ENCODE peak calls at places on chromosome 14, in ten cellular contexts. One of them, this sample, is unnamed.
A peak's percentile ranks its signal among the peaks of the same experiment; 100 is the strongest.

GRCh38 chr14:56175773-56176172 is 57.6 kb downstream of the PELI2 start:
- ATAC-seq in heart left ventricle: no peak
- ATAC-seq in HepG2: no peak
- ATAC-seq in psoas muscle: no peak
- ATAC-seq in HCT116: no peak
- ATAC-seq in heart right ventricle: no peak
- ATAC-seq in gastrocnemius medialis: no peak
- ATAC-seq in lower lobe of right lung: no peak
- ATAC-seq in K562: no peak
- ATAC-seq in left lung: no peak
- ATAC-seq in this sample: no peak

GRCh38 chr14:61421212-61421923 is 100.0 kb downstream of the PRKCH start:
- ATAC-seq in K562: no peak
- ATAC-seq in heart left ventricle: no peak
- ATAC-seq in lower lobe of right lung: peak; percentile 15
- ATAC-seq in HepG2: no peak
- ATAC-seq in left lung: peak; percentile 22
- ATAC-seq in HCT116: no peak
- ATAC-seq in psoas muscle: no peak
- ATAC-seq in heart right ventricle: no peak
- ATAC-seq in gastrocnemius medialis: no peak
- ATAC-seq in this sample: no peak

GRCh38 chr14:73392329-73393257 is 65.8 kb downstream of the NUMB start:
- ATAC-seq in HCT116: no peak
- ATAC-seq in gastrocnemius medialis: no peak
- ATAC-seq in K562: no peak
- ATAC-seq in heart left ventricle: no peak
- ATAC-seq in heart right ventricle: no peak
- ATAC-seq in left lung: no peak
- ATAC-seq in HepG2: no peak
- ATAC-seq in psoas muscle: no peak
- ATAC-seq in lower lobe of right lung: no peak
- ATAC-seq in this sample: no peak

GRCh38 chr14:88804477-88804876 is 11.7 kb upstream of the EML5 start:
- ATAC-seq in gastrocnemius medialis: no peak
- ATAC-seq in heart left ventricle: no peak
- ATAC-seq in HepG2: no peak
- ATAC-seq in psoas muscle: no peak
- ATAC-seq in heart right ventricle: no peak
- ATAC-seq in lower lobe of right lung: no peak
- ATAC-seq in HCT116: no peak
- ATAC-seq in left lung: no peak
- ATAC-seq in K562: no peak
- ATAC-seq in this sample: no peak

GRCh38 chr14:72925815-72926291 is 411 bp upstream of the DCAF4 start:
- ATAC-seq in left lung: peak; percentile 32
- ATAC-seq in lower lobe of right lung: peak; percentile 46
- ATAC-seq in HepG2: peak; percentile 68
- ATAC-seq in HCT116: peak; percentile 1
- ATAC-seq in heart right ventricle: peak; percentile 43
- ATAC-seq in gastrocnemius medialis: peak; percentile 26
- ATAC-seq in heart left ventricle: no peak
- ATAC-seq in psoas muscle: peak; percentile 22
- ATAC-seq in K562: peak; percentile 54
- ATAC-seq in this sample: peak; percentile 51

GRCh38 chr14:29749327-29749726 is 178.3 kb downstream of the PRKD1 start:
- ATAC-seq in left lung: no peak
- ATAC-seq in K562: no peak
- ATAC-seq in psoas muscle: no peak
- ATAC-seq in heart left ventricle: no peak
- ATAC-seq in HCT116: no peak
- ATAC-seq in gastrocnemius medialis: no peak
- ATAC-seq in lower lobe of right lung: no peak
- ATAC-seq in heart right ventricle: peak; percentile 32
- ATAC-seq in HepG2: no peak
- ATAC-seq in this sample: no peak

GRCh38 chr14:77181124-77181602 is 435 bp upstream of the TMEM63C start:
- ATAC-seq in psoas muscle: no peak
- ATAC-seq in HepG2: peak; percentile 8
- ATAC-seq in gastrocnemius medialis: no peak
- ATAC-seq in K562: no peak
- ATAC-seq in heart right ventricle: no peak
- ATAC-seq in left lung: peak; percentile 15
- ATAC-seq in HCT116: peak; percentile 65
- ATAC-seq in heart left ventricle: no peak
- ATAC-seq in lower lobe of right lung: peak; percentile 20
- ATAC-seq in this sample: no peak

GRCh38 chr14:22268875-22269274 is 320.1 kb downstream of the DAD1 start:
- ATAC-seq in left lung: no peak
- ATAC-seq in lower lobe of right lung: peak; percentile 18
- ATAC-seq in heart right ventricle: no peak
- ATAC-seq in K562: no peak
- ATAC-seq in psoas muscle: no peak
- ATAC-seq in gastrocnemius medialis: no peak
- ATAC-seq in heart left ventricle: no peak
- ATAC-seq in HCT116: no peak
- ATAC-seq in HepG2: no peak
- ATAC-seq in this sample: no peak

DNA sequence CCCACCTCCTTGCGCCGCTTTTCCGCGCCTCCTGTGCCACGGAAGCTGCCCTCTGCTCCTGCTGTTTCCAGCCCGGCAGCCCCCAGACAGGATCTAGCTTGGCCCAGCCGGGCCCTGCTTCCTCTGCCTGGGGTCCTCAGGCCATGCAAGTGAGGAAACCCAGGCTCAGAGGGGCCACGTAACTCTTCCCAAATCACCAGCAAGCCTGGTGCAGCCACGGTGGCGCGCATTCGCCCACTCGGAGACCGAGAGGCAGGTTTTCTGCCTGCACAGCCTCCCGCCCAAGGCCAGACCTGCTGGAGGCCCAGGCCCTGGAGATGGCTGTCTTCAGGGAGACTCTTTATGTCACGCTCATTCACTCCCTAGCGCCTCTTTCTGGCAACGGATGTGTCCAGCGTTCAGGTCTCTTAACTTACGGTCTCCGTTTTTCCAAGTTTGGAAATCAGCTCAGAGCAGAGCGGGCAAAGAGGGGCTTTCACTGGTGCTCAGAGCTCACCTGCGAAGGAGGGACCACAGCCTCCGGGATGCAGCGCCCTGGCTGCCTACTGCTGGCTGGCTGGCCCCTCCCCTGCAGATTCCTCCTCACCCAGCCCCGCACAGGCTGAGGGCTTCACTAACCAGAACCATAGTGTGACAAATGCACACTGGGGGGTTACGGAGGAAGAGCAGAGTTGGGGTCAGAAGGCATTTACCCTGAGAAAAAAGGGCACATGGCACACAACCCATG is 20.6 kb upstream of the CEP170B start:
- ATAC-seq in gastrocnemius medialis: no peak
- ATAC-seq in HepG2: peak; percentile 31
- ATAC-seq in K562: peak; percentile 52
- ATAC-seq in HCT116: no peak
- ATAC-seq in heart right ventricle: peak; percentile 51
- ATAC-seq in left lung: peak; percentile 30
- ATAC-seq in lower lobe of right lung: peak; percentile 28
- ATAC-seq in psoas muscle: no peak
- ATAC-seq in heart left ventricle: peak; percentile 33
- ATAC-seq in this sample: no peak
- H3K27me3 ChIP-seq in gastrocnemius medialis: peaks cover 37% of the 10 kb centered on the region
- H3K27me3 ChIP-seq in HepG2: no peaks in the 10 kb centered on the region
- H3K27me3 ChIP-seq in K562: peaks cover 17% of the 10 kb centered on the region
- H3K27me3 ChIP-seq in HCT116: no peaks in the 10 kb centered on the region
- H3K27me3 ChIP-seq in heart right ventricle: peaks cover 8% of the 10 kb centered on the region
- H3K27me3 ChIP-seq in left lung: peaks cover 37% of the 10 kb centered on the region
- H3K27me3 ChIP-seq in lower lobe of right lung: peaks cover 46% of the 10 kb centered on the region
- H3K27me3 ChIP-seq in psoas muscle: peaks cover 8% of the 10 kb centered on the region
- H3K27me3 ChIP-seq in heart left ventricle: peaks cover 66% of the 10 kb centered on the region
- H3K27me3 ChIP-seq in this sample: peaks cover 59% of the 10 kb centered on the region

DNA sequence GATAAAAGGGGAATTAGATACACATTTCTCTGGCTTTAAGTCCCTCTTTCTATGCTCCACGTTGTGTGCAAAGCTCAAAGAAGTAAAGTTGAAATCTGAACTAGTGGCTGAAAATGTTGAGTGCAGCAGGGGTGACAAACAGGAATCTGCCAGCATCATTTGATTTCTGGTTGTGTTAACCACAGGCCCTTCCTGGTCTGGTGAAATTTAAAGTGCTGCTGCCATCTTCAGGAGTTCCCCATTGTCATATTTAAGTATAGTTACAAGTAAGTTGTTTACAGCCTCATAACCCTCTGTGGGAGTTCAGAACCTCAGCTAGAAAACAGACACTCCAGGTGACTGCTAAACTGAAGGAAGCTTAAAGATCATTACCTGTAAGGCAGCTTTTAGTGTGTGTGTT is 90.9 kb upstream of the CCDC196 start:
- ATAC-seq in left lung: no peak
- ATAC-seq in HCT116: no peak
- ATAC-seq in gastrocnemius medialis: no peak
- ATAC-seq in heart left ventricle: no peak
- ATAC-seq in psoas muscle: no peak
- ATAC-seq in lower lobe of right lung: no peak
- ATAC-seq in HepG2: no peak
- ATAC-seq in heart right ventricle: no peak
- ATAC-seq in K562: no peak
- ATAC-seq in this sample: no peak
- TF ChIP-seq CTCF in left lung: no peak
- TF ChIP-seq CTCF in HCT116: no peak
- TF ChIP-seq CTCF in gastrocnemius medialis: no peak
- TF ChIP-seq CTCF in heart left ventricle: no peak
- TF ChIP-seq CTCF in psoas muscle: no peak
- TF ChIP-seq CTCF in lower lobe of right lung: no peak
- TF ChIP-seq CTCF in HepG2: no peak
- TF ChIP-seq CTCF in heart right ventricle: no peak
- TF ChIP-seq CTCF in K562: no peak
- TF ChIP-seq CTCF in this sample: no peak

GRCh38 chr14:105919458-105920150 is 393.2 kb downstream of the TMEM121 start:
- ATAC-seq in lower lobe of right lung: no peak
- ATAC-seq in HCT116: no peak
- ATAC-seq in psoas muscle: no peak
- ATAC-seq in K562: no peak
- ATAC-seq in heart right ventricle: no peak
- ATAC-seq in left lung: no peak
- ATAC-seq in gastrocnemius medialis: no peak
- ATAC-seq in HepG2: no peak
- ATAC-seq in heart left ventricle: no peak
- ATAC-seq in this sample: no peak
- H3K9me3 ChIP-seq in lower lobe of right lung: peaks cover 6% of the 10 kb centered on the region
- H3K9me3 ChIP-seq in HCT116: no peaks in the 10 kb centered on the region
- H3K9me3 ChIP-seq in psoas muscle: peaks cover 7% of the 10 kb centered on the region
- H3K9me3 ChIP-seq in K562: no peaks in the 10 kb centered on the region
- H3K9me3 ChIP-seq in heart right ventricle: no peaks in the 10 kb centered on the region
- H3K9me3 ChIP-seq in left lung: peaks cover 19% of the 10 kb centered on the region
- H3K9me3 ChIP-seq in gastrocnemius medialis: no peaks in the 10 kb centered on the region
- H3K9me3 ChIP-seq in HepG2: no peaks in the 10 kb centered on the region
- H3K9me3 ChIP-seq in heart left ventricle: peaks cover 27% of the 10 kb centered on the region
- H3K9me3 ChIP-seq in this sample: peaks cover 49% of the 10 kb centered on the region

DNA sequence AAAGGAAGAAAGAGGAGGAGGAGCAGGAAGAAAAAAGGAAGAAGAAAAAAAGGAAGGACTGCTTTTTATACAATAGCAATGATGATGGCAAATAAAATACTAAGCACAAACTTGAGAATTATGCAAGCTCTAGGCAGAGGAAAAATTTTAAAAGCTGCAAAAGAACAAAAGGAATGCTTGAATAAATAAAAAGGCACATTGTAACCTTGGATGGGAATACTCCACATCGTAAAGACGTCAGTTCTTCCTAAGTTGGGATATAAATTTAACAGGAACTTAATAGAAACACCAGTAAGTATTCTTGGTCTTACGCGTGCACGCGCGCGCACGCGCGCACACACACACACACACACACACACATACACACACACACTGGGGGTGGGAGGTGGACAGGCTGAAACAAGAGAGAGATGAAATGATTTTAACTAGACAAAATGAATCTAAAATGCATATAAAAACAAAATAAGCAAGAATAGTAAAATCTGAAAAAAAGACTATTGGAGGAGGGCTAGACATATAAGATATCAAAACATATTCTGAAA is 43.0 kb downstream of the SERPINA3 start:
- ATAC-seq in left lung: no peak
- ATAC-seq in HCT116: no peak
- ATAC-seq in lower lobe of right lung: no peak
- ATAC-seq in gastrocnemius medialis: no peak
- ATAC-seq in heart right ventricle: no peak
- ATAC-seq in psoas muscle: no peak
- ATAC-seq in HepG2: no peak
- ATAC-seq in K562: no peak
- ATAC-seq in heart left ventricle: no peak
- ATAC-seq in this sample: no peak
- H3K27me3 ChIP-seq in left lung: no peaks in the 10 kb centered on the region
- H3K27me3 ChIP-seq in HCT116: no peaks in the 10 kb centered on the region
- H3K27me3 ChIP-seq in lower lobe of right lung: no peaks in the 10 kb centered on the region
- H3K27me3 ChIP-seq in gastrocnemius medialis: no peaks in the 10 kb centered on the region
- H3K27me3 ChIP-seq in heart right ventricle: no peaks in the 10 kb centered on the region
- H3K27me3 ChIP-seq in psoas muscle: no peaks in the 10 kb centered on the region
- H3K27me3 ChIP-seq in HepG2: no peaks in the 10 kb centered on the region
- H3K27me3 ChIP-seq in K562: no peaks in the 10 kb centered on the region
- H3K27me3 ChIP-seq in heart left ventricle: no peaks in the 10 kb centered on the region
- H3K27me3 ChIP-seq in this sample: peaks cover 5% of the 10 kb centered on the region

This sample was measured in gastroesophageal sphincter.